ENCODE peak calls at places on chromosomes 7 and 10, in five cellular contexts. E is SK-N-SH, V is K562, J is GM12878, K is HepG2. U is an unnamed sample.
A peak's percentile ranks its signal among the peaks of the same experiment; 100 is the strongest.

GRCh38 chr10:33521062-33521461 is 186.6 kb upstream of the NRP1 start:
- DNase-seq in V (no peak), K (no peak), E (no peak), J (no peak), U (no peak)

GRCh38 chr7:157595086-157595855 is 258.5 kb downstream of the DNAJB6 start:
- DNase-seq in V (no peak), J (no peak), E (no peak), K (no peak), U (no peak)

GRCh38 chr7:154853727-154854095 is 149.2 kb downstream of the PAXIP1 start:
- DNase-seq in E (no peak), V (no peak), K (no peak), J (no peak), U (no peak)

GRCh38 chr10:66572700-66573099 is 353.1 kb upstream of the LRRTM3 start:
- DNase-seq in J (no peak), E (no peak), K (peak; percentile 74), V (no peak), U (no peak)

GRCh38 chr7:119826547-119826946 is 446.4 kb upstream of the KCND2 start:
- DNase-seq in V (no peak), E (no peak), J (no peak), K (no peak), U (no peak)

GRCh38 chr7:145909956-145910611 is 206.5 kb upstream of the CNTNAP2 start:
- DNase-seq in E (no peak), V (no peak), J (no peak), K (no peak), U (no peak)

GRCh38 chr10:49408437-49409306 is 12.8 kb upstream of the DRGX start:
- DNase-seq in V (peak; percentile 71), K (peak; percentile 20), J (no peak), E (no peak), U (no peak)

GRCh38 chr7:23712368-23713284 is 2.6 kb downstream of the STK31 start:
- DNase-seq in E (peak; percentile 79), J (peak; percentile 3), K (peak; percentile 51), V (peak; percentile 44), U (peak; percentile 44)

GRCh38 chr7:18226598-18226997 is 199.0 kb upstream of the PRPS1L1 start:
- DNase-seq in K (no peak), V (no peak), J (no peak), E (no peak), U (no peak)

GRCh38 chr7:116577320-116577871 is 52.6 kb downstream of the CAV1 start:
- DNase-seq in K (no peak), V (no peak), E (no peak), J (peak; percentile 81), U (no peak)

GRCh38 chr7:138077809-138078208 is 1.6 kb downstream of the AKR1D1 start:
- DNase-seq in K (no peak), J (no peak), E (no peak), V (no peak), U (no peak)

GRCh38 chr7:131011976-131012375 is 278.0 kb upstream of the KLF14 start:
- DNase-seq in J (no peak), E (no peak), K (no peak), V (no peak), U (no peak)

DNA sequence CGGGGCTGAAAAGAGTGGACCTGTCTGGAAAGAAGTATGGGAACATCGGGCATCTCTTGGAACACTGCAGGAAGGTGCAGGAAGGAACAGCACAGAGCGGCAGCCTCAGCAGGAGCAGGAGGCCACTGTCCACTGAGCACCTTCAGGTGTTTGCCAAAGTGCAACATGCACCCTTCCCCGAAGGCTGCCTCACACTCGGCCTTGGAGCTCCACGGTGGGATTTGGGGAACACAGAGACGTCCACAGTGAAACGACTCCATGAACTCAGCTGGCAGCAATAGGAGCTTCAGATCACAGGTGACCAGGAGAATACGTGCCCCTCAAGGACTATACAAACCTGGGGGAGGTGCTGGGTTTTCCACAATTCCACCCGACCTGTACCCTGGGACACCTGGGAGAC is 140.3 kb upstream of the RET start:
- DNase-seq in J (no peak), K (no peak), V (no peak), E (no peak), U (no peak)
- TF ChIP-seq FOXM1 in J (no peak), K (no peak), V (no peak), E (no peak), U (no peak)

DNA sequence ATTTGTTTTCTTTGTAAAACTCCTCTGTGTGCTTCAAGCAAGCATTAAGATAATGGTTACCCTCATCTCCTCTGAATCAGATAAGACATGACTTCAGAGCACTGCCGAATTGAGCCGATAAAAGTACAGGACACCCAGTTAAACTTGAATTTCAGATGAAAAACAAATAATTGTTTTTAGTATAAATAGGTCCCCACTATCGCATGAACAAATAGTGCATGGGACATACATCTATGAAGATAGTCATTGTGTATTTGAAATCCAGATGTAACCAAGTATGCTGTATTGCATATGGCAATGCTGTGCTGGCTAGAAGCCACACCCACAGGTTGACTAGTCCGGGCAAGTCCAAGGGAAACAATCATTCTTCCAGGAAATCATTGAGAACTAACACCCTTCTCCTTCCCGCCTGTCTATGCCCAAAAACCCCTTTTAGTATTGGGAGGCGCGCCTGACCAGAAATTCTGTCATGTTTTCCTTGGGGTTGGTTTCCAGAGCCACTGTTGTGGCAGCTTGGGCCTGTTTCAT is 12.6 kb upstream of the FGFR2 start:
- DNase-seq in V (no peak), K (no peak), E (no peak), J (no peak), U (no peak)
- TF ChIP-seq FOXM1 in V (no peak), K (no peak), E (no peak), J (no peak), U (no peak)

DNA sequence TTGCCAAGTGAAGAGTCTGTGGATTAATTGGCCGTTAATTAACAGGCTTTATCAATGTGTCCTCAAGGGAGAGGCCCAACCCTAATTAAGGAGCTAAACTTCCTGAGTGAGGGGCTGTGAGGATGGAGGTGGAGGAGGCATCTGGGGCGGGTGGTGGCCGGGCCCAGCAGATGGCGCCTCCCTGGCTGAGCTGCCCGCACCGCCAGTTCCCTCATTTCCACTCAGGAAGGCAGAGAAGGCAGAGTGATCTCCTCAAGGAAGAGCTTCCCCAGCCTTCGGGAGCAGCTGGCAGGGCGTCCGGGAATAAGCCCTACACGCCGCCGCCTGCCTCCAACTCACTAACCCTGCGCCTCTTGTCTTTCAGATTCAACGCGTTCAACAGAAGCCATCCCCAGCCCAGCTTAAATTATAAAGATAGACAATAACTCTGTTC is 112.2 kb downstream of the CYTH3 start:
- DNase-seq in E (peak; percentile 96), K (no peak), V (no peak), J (no peak), U (peak; percentile 68)
- TF ChIP-seq FOXM1 in E (no peak), K (no peak), V (no peak), J (no peak), U (no peak)

GRCh38 chr10:77571490-77571889 is 66.1 kb downstream of the KCNMA1 start:
- DNase-seq in J (no peak), V (no peak), E (no peak), K (no peak), U (no peak)
- TF ChIP-seq FOXM1 in J (no peak), V (no peak), E (no peak), K (no peak), U (no peak)

GRCh38 chr7:55046582-55047347 is 27.9 kb downstream of the EGFR start:
- DNase-seq in K (no peak), V (no peak), E (no peak), J (no peak), U (no peak)

GRCh38 chr7:55050286-55050685 is 31.5 kb downstream of the EGFR start:
- DNase-seq in K (no peak), E (no peak), V (no peak), J (no peak), U (no peak)

GRCh38 chr7:55052081-55052480 is 33.3 kb downstream of the EGFR start:
- DNase-seq in J (no peak), E (no peak), V (no peak), K (no peak), U (no peak)

GRCh38 chr7:55044791-55045190 is 26.0 kb downstream of the EGFR start:
- DNase-seq in J (no peak), V (no peak), K (no peak), E (no peak), U (no peak)

GRCh38 chr7:55048221-55048859 is 29.5 kb downstream of the EGFR start:
- DNase-seq in E (no peak), K (peak; percentile 75), V (no peak), J (no peak), U (no peak)
- TF ChIP-seq FOXM1 in E (no peak), K (no peak), V (no peak), J (no peak), U (no peak)